ENCODE peak calls at places on chromosomes 13 and 19, in eight cellular contexts. J, N, M, A, X, T, I and Y are unnamed samples.

GRCh38 chr13:43785681-43786471 is 896 bp downstream of the ENOX1 start:
- DNase-seq in J (peak), N (no peak), M (no peak), A (peak), X (peak), T (peak), I (peak), Y (no peak)

GRCh38 chr13:76512676-76513277 is 373.4 kb downstream of the KCTD12 start:
- DNase-seq in J (peak), N (no peak), M (no peak), A (peak), X (no peak), T (peak), I (peak), Y (peak)

GRCh38 chr19:6568010-6568411 is 22.9 kb downstream of the CD70 start:
- DNase-seq in J (no peak), N (no peak), M (no peak), A (no peak), X (no peak), T (no peak), I (no peak), Y (no peak)

GRCh38 chr13:41365636-41366035 is 54.6 kb downstream of the NAA16 start:
- DNase-seq in J (no peak), N (no peak), M (no peak), A (peak), X (no peak), T (peak), I (no peak), Y (no peak)

GRCh38 chr13:38530492-38530891 is 156.4 kb upstream of the FREM2 start:
- DNase-seq in J (peak), N (no peak), M (no peak), A (peak), X (no peak), T (peak), I (no peak), Y (no peak)

GRCh38 chr19:29927944-29928669 is 13.9 kb upstream of the URI1 start:
- DNase-seq in J (no peak), N (no peak), M (no peak), A (no peak), X (no peak), T (no peak), I (no peak), Y (no peak)

GRCh38 chr13:114152831-114153371 is 20.5 kb upstream of the RASA3 start:
- DNase-seq in J (no peak), N (no peak), M (no peak), A (peak), X (no peak), T (peak), I (no peak), Y (no peak)

GRCh38 chr19:51719251-51719901 is 4.4 kb downstream of the HAS1 start:
- DNase-seq in J (no peak), N (no peak), M (no peak), A (no peak), X (no peak), T (no peak), I (no peak), Y (no peak)

GRCh38 chr13:24071423-24072075 is 89.0 kb upstream of the SPATA13 start:
- DNase-seq in J (peak), N (no peak), M (no peak), A (peak), X (no peak), T (peak), I (no peak), Y (no peak)

GRCh38 chr13:89925107-89925506 is 1422.4 kb upstream of the MIR17HG start:
- DNase-seq in J (peak), N (no peak), M (no peak), A (peak), X (no peak), T (no peak), I (no peak), Y (no peak)

GRCh38 chr19:46847528-46847927 is 3.1 kb downstream of the AP2S1 start:
- DNase-seq in J (no peak), N (no peak), M (no peak), A (no peak), X (no peak), T (no peak), I (no peak), Y (no peak)

GRCh38 chr19:48961051-48961649 is 4.0 kb upstream of the FTL start:
- DNase-seq in J (no peak), N (no peak), M (no peak), A (no peak), X (no peak), T (peak), I (no peak), Y (no peak)

GRCh38 chr19:34490141-34490766 is 8.7 kb downstream of the WTIP start:
- DNase-seq in J (no peak), N (no peak), M (no peak), A (no peak), X (no peak), T (no peak), I (no peak), Y (no peak)

GRCh38 chr13:44917589-44918322 is 71.5 kb downstream of the NUFIP1 start:
- DNase-seq in J (peak), N (peak), M (peak), A (peak), X (peak), T (peak), I (peak), Y (peak)
- TF ChIP-seq CTCF in J (peak), N (peak), M (peak), A (peak), X (peak), T (peak), I (peak), Y (peak)

GRCh38 chr19:40762754-40763153 is 11.8 kb downstream of the SNRPA start:
- DNase-seq in J (no peak), N (no peak), M (no peak), A (no peak), X (no peak), T (no peak), I (no peak), Y (no peak)
- H3K4me3 ChIP-seq in J (no peak), N (no peak), M (no peak), A (no peak), X (no peak), T (no peak), I (no peak), Y (no peak)

GRCh38 chr19:2550431-2551171 is 74.7 kb downstream of the GADD45B start:
- DNase-seq in J (no peak), N (no peak), M (no peak), A (no peak), X (no peak), T (no peak), I (no peak), Y (no peak)
- TF ChIP-seq CTCF in J (no peak), N (no peak), M (no peak), A (no peak), X (no peak), T (no peak), I (no peak), Y (no peak)

DNA sequence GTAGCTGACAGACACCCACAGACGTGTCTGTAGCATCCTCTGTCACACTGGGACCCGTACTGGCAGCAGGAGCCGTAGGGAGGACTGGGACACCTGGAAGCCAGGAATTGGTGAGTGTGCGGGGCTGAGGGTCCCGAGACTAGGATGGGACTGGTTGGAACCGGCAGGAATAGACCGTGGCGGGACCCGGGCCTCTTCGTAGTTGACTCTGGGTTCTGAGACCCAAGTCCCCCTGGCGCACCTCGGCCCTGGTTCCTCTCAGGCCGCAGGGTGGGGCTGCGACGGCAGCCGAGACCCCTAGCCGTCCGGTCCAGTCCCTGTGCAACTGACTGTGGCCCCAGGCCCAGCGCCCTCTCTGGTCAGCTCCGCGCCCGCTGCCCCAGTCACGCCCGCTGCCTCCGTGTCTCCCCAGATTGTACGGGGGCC is 64.7 kb downstream of the ZNF823 start:
- DNase-seq in J (no peak), N (no peak), M (no peak), A (no peak), X (no peak), T (no peak), I (no peak), Y (no peak)
- H3K4me3 ChIP-seq in J (no peak), N (no peak), M (peak), A (peak), X (no peak), T (no peak), I (peak), Y (peak)

GRCh38 chr13:49495783-49496762 is at the start of gene PHF11:
- DNase-seq in J (peak), N (peak), M (peak), A (peak), X (peak), T (peak), I (no peak), Y (peak)
- TF ChIP-seq CTCF in J (peak), N (no peak), M (no peak), A (no peak), X (peak), T (no peak), I (no peak), Y (peak)

DNA sequence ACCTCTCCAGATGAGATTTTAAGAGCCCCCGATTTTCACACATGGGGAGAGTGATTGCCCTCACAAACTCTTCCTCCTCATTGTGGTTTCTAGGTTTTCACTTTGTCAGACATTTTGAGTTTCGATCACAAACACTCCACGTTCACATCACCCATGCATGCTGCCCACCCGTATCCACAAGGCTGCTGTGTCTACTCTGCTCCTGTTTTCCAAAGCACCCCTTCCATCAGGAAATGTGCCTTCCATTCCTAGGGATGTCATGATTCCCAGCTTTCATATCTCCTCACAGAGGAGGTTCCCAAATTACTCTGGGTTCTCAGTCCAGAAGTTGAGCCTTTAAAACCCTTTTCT is 45.8 kb upstream of the CEACAM21 start:
- DNase-seq in J (no peak), N (no peak), M (no peak), A (no peak), X (no peak), T (no peak), I (no peak), Y (no peak)
- H3K4me3 ChIP-seq in J (no peak), N (no peak), M (no peak), A (no peak), X (no peak), T (no peak), I (no peak), Y (no peak)